ENCODE peak calls at places on chromosomes 16 and 17, in six cellular contexts. One of them, this sample, is unnamed.

GRCh38 chr17:68053237-68054030 is 17.9 kb downstream of the KPNA2 start:
- DNase-seq in K562: no peak
- DNase-seq in kidney: no peak
- DNase-seq in fibroblast of lung: peak; percentile 70
- DNase-seq in endodermal cell: peak; percentile 52
- DNase-seq in neural progenitor cell: no peak
- DNase-seq in this sample: no peak

GRCh38 chr16:64864232-64864803 is 257.5 kb downstream of the CDH11 start:
- DNase-seq in fibroblast of lung: peak; percentile 98
- DNase-seq in K562: no peak
- DNase-seq in endodermal cell: no peak
- DNase-seq in kidney: no peak
- DNase-seq in neural progenitor cell: no peak
- DNase-seq in this sample: no peak

GRCh38 chr17:76570877-76571471 is 14.7 kb downstream of the ST6GALNAC2 start:
- DNase-seq in endodermal cell: no peak
- DNase-seq in fibroblast of lung: no peak
- DNase-seq in K562: no peak
- DNase-seq in kidney: peak; percentile 29
- DNase-seq in neural progenitor cell: no peak
- DNase-seq in this sample: no peak

GRCh38 chr17:11980813-11981212 is 16.5 kb downstream of the ZNF18 start:
- DNase-seq in endodermal cell: no peak
- DNase-seq in neural progenitor cell: no peak
- DNase-seq in K562: no peak
- DNase-seq in fibroblast of lung: no peak
- DNase-seq in kidney: no peak
- DNase-seq in this sample: no peak

GRCh38 chr16:1763521-1764511 is 7.5 kb downstream of the NME3 start:
- DNase-seq in neural progenitor cell: peak; percentile 82
- DNase-seq in fibroblast of lung: peak; percentile 35
- DNase-seq in kidney: no peak
- DNase-seq in endodermal cell: peak; percentile 95
- DNase-seq in K562: peak; percentile 95
- DNase-seq in this sample: peak; percentile 53

GRCh38 chr17:35146214-35146833 is 1.3 kb upstream of the UNC45B start:
- DNase-seq in fibroblast of lung: no peak
- DNase-seq in endodermal cell: no peak
- DNase-seq in kidney: no peak
- DNase-seq in K562: no peak
- DNase-seq in neural progenitor cell: no peak
- DNase-seq in this sample: no peak

GRCh38 chr16:64754279-64754678 is 367.6 kb downstream of the CDH11 start:
- DNase-seq in K562: no peak
- DNase-seq in endodermal cell: no peak
- DNase-seq in kidney: no peak
- DNase-seq in fibroblast of lung: peak; percentile 59
- DNase-seq in neural progenitor cell: no peak
- DNase-seq in this sample: no peak

GRCh38 chr17:8226536-8227237 is 16.3 kb upstream of the AURKB start:
- DNase-seq in kidney: peak; percentile 90
- DNase-seq in fibroblast of lung: peak; percentile 85
- DNase-seq in neural progenitor cell: peak; percentile 94
- DNase-seq in endodermal cell: peak; percentile 97
- DNase-seq in K562: peak; percentile 62
- DNase-seq in this sample: peak; percentile 67

GRCh38 chr17:4739122-4740024 is at the start of the genes CXCL16 and ZMYND15:
- DNase-seq in kidney: peak; percentile 90
- DNase-seq in endodermal cell: peak; percentile 83
- DNase-seq in fibroblast of lung: peak; percentile 44
- DNase-seq in K562: peak; percentile 42
- DNase-seq in neural progenitor cell: peak; percentile 61
- DNase-seq in this sample: peak; percentile 79

GRCh38 chr17:12230411-12230810 is 209.7 kb downstream of the MAP2K4 start:
- DNase-seq in fibroblast of lung: no peak
- DNase-seq in kidney: no peak
- DNase-seq in K562: no peak
- DNase-seq in neural progenitor cell: no peak
- DNase-seq in endodermal cell: no peak
- DNase-seq in this sample: no peak

GRCh38 chr16:66578596-66579531 is at the start of gene CMTM2:
- DNase-seq in endodermal cell: peak; percentile 61
- DNase-seq in fibroblast of lung: peak; percentile 28
- DNase-seq in neural progenitor cell: no peak
- DNase-seq in kidney: no peak
- DNase-seq in K562: no peak
- DNase-seq in this sample: no peak

GRCh38 chr17:4555863-4556646 is 871 bp upstream of the MYBBP1A start:
- DNase-seq in kidney: peak; percentile 39
- DNase-seq in K562: no peak
- DNase-seq in endodermal cell: no peak
- DNase-seq in fibroblast of lung: no peak
- DNase-seq in neural progenitor cell: peak; percentile 48
- DNase-seq in this sample: peak; percentile 55

GRCh38 chr17:41360291-41360995 is 9.2 kb downstream of the KRT33B start:
- DNase-seq in kidney: no peak
- DNase-seq in fibroblast of lung: peak; percentile 97
- DNase-seq in endodermal cell: peak; percentile 15
- DNase-seq in neural progenitor cell: no peak
- DNase-seq in K562: no peak
- DNase-seq in this sample: no peak

GRCh38 chr16:56530872-56531271 is 11.0 kb upstream of the BBS2 start:
- DNase-seq in kidney: no peak
- DNase-seq in K562: no peak
- DNase-seq in fibroblast of lung: peak; percentile 47
- DNase-seq in neural progenitor cell: no peak
- DNase-seq in endodermal cell: no peak
- DNase-seq in this sample: no peak

GRCh38 chr16:71303938-71304337 is 14.7 kb upstream of the CMTR2 start:
- DNase-seq in endodermal cell: no peak
- DNase-seq in fibroblast of lung: no peak
- DNase-seq in K562: no peak
- DNase-seq in neural progenitor cell: no peak
- DNase-seq in kidney: no peak
- DNase-seq in this sample: no peak

GRCh38 chr16:79083879-79084278 is 516.7 kb downstream of the MAF start:
- DNase-seq in K562: no peak
- DNase-seq in kidney: no peak
- DNase-seq in fibroblast of lung: no peak
- DNase-seq in endodermal cell: no peak
- DNase-seq in neural progenitor cell: no peak
- DNase-seq in this sample: no peak

GRCh38 chr16:84423416-84423837 is 55.1 kb downstream of the ATP2C2 start:
- DNase-seq in fibroblast of lung: peak; percentile 42
- DNase-seq in endodermal cell: peak; percentile 53
- DNase-seq in kidney: no peak
- DNase-seq in neural progenitor cell: no peak
- DNase-seq in K562: peak; percentile 82
- DNase-seq in this sample: peak; percentile 87

GRCh38 chr17:77840576-77841160 is 117.8 kb upstream of the TNRC6C start:
- DNase-seq in endodermal cell: peak; percentile 48
- DNase-seq in kidney: no peak
- DNase-seq in K562: no peak
- DNase-seq in neural progenitor cell: no peak
- DNase-seq in fibroblast of lung: no peak
- DNase-seq in this sample: no peak

GRCh38 chr17:40726919-40727318 is 23.4 kb upstream of the KRT24 start:
- DNase-seq in K562: no peak
- DNase-seq in neural progenitor cell: peak; percentile 18
- DNase-seq in fibroblast of lung: peak; percentile 6
- DNase-seq in endodermal cell: no peak
- DNase-seq in kidney: no peak
- DNase-seq in this sample: no peak

GRCh38 chr17:75525806-75526554 is 483 bp downstream of the LLGL2 start:
- DNase-seq in fibroblast of lung: no peak
- DNase-seq in K562: no peak
- DNase-seq in kidney: no peak
- DNase-seq in neural progenitor cell: peak; percentile 93
- DNase-seq in endodermal cell: peak; percentile 87
- DNase-seq in this sample: no peak

GRCh38 chr16:16005725-16006124 is 56.3 kb downstream of the ABCC1 start:
- DNase-seq in K562: no peak
- DNase-seq in fibroblast of lung: no peak
- DNase-seq in kidney: no peak
- DNase-seq in neural progenitor cell: no peak
- DNase-seq in endodermal cell: no peak
- DNase-seq in this sample: no peak

GRCh38 chr16:70158261-70158939 is 15.2 kb upstream of the CLEC18C start:
- DNase-seq in endodermal cell: peak; percentile 72
- DNase-seq in neural progenitor cell: no peak
- DNase-seq in fibroblast of lung: no peak
- DNase-seq in K562: peak; percentile 17
- DNase-seq in kidney: no peak
- DNase-seq in this sample: no peak

GRCh38 chr16:3797473-3797872 is 80.1 kb upstream of the TRAP1 start:
- DNase-seq in endodermal cell: no peak
- DNase-seq in kidney: no peak
- DNase-seq in K562: no peak
- DNase-seq in fibroblast of lung: peak; percentile 14
- DNase-seq in neural progenitor cell: no peak
- DNase-seq in this sample: no peak

GRCh38 chr17:79082311-79083190 is 7.9 kb downstream of the ENGASE start:
- DNase-seq in kidney: peak; percentile 80
- DNase-seq in K562: peak; percentile 84
- DNase-seq in neural progenitor cell: peak; percentile 76
- DNase-seq in endodermal cell: peak; percentile 94
- DNase-seq in fibroblast of lung: no peak
- DNase-seq in this sample: peak; percentile 80

GRCh38 chr16:65388592-65388991 is 266.7 kb upstream of the CDH11 start:
- DNase-seq in endodermal cell: no peak
- DNase-seq in neural progenitor cell: no peak
- DNase-seq in fibroblast of lung: peak; percentile 81
- DNase-seq in kidney: no peak
- DNase-seq in K562: no peak
- DNase-seq in this sample: no peak

GRCh38 chr16:67086829-67087228 is 22.9 kb upstream of the PHAF1 start:
- DNase-seq in endodermal cell: no peak
- DNase-seq in neural progenitor cell: no peak
- DNase-seq in fibroblast of lung: peak; percentile 21
- DNase-seq in K562: no peak
- DNase-seq in kidney: no peak
- DNase-seq in this sample: no peak

GRCh38 chr17:6303664-6304063 is 131.3 kb downstream of the AIPL1 start:
- DNase-seq in K562: peak; percentile 17
- DNase-seq in endodermal cell: peak; percentile 94
- DNase-seq in fibroblast of lung: peak; percentile 33
- DNase-seq in neural progenitor cell: peak; percentile 77
- DNase-seq in kidney: no peak
- DNase-seq in this sample: peak; percentile 71

GRCh38 chr17:29568331-29569244 is at the start of gene TP53I13:
- DNase-seq in kidney: peak; percentile 96
- DNase-seq in fibroblast of lung: peak; percentile 83
- DNase-seq in neural progenitor cell: peak; percentile 93
- DNase-seq in K562: peak; percentile 96
- DNase-seq in endodermal cell: peak; percentile 97
- DNase-seq in this sample: peak; percentile 97

GRCh38 chr17:29569245-29569950 is 897 bp downstream of the TP53I13 start:
- DNase-seq in fibroblast of lung: no peak
- DNase-seq in K562: no peak
- DNase-seq in neural progenitor cell: peak; percentile 15
- DNase-seq in kidney: peak; percentile 66
- DNase-seq in endodermal cell: no peak
- DNase-seq in this sample: no peak

GRCh38 chr17:29567362-29568330 is 809 bp upstream of the ABHD15 start:
- DNase-seq in fibroblast of lung: peak; percentile 48
- DNase-seq in neural progenitor cell: peak; percentile 84
- DNase-seq in endodermal cell: peak; percentile 93
- DNase-seq in K562: peak; percentile 85
- DNase-seq in kidney: peak; percentile 92
- DNase-seq in this sample: peak; percentile 93

GRCh38 chr17:29565643-29566472 is 979 bp downstream of the ABHD15 start:
- DNase-seq in K562: no peak
- DNase-seq in kidney: peak; percentile 86
- DNase-seq in endodermal cell: peak; percentile 93
- DNase-seq in neural progenitor cell: peak; percentile 78
- DNase-seq in fibroblast of lung: no peak
- DNase-seq in this sample: peak; percentile 86

GRCh38 chr17:29566473-29567361 is at the start of gene ABHD15:
- DNase-seq in fibroblast of lung: peak; percentile 65
- DNase-seq in kidney: peak; percentile 90
- DNase-seq in neural progenitor cell: peak; percentile 84
- DNase-seq in endodermal cell: peak; percentile 90
- DNase-seq in K562: no peak
- DNase-seq in this sample: peak; percentile 91
- H3K9ac ChIP-seq in fibroblast of lung: peak within 1 kb of the TSS; percentile 40
- H3K9ac ChIP-seq in kidney: peak within 1 kb of the TSS; percentile 75
- H3K9ac ChIP-seq in neural progenitor cell: no peak within 1 kb of the TSS
- H3K9ac ChIP-seq in endodermal cell: no peak within 1 kb of the TSS
- H3K9ac ChIP-seq in K562: peak within 1 kb of the TSS; percentile 75
- H3K9ac ChIP-seq in this sample: peak within 1 kb of the TSS; percentile 89

GRCh38 chr17:72592242-72592966 is 471.6 kb downstream of the SOX9 start:
- DNase-seq in kidney: peak; percentile 89
- DNase-seq in neural progenitor cell: peak; percentile 93
- DNase-seq in endodermal cell: peak; percentile 98
- DNase-seq in K562: peak; percentile 69
- DNase-seq in fibroblast of lung: peak; percentile 80
- DNase-seq in this sample: no peak
- H3K27ac ChIP-seq in kidney: no peak overlapping the region
- H3K27ac ChIP-seq in neural progenitor cell: no peak overlapping the region
- H3K27ac ChIP-seq in endodermal cell: no peak overlapping the region
- H3K27ac ChIP-seq in K562: no peak overlapping the region
- H3K27ac ChIP-seq in fibroblast of lung: peak overlapping the region; percentile 38
- H3K27ac ChIP-seq in this sample: no peak overlapping the region

GRCh38 chr16:73610605-73611177 is 562.8 kb upstream of the ZFHX3 start:
- DNase-seq in fibroblast of lung: no peak
- DNase-seq in K562: no peak
- DNase-seq in kidney: no peak
- DNase-seq in neural progenitor cell: peak; percentile 15
- DNase-seq in endodermal cell: peak; percentile 48
- DNase-seq in this sample: no peak

GRCh38 chr16:73615256-73615655 is 567.3 kb upstream of the ZFHX3 start:
- DNase-seq in kidney: no peak
- DNase-seq in neural progenitor cell: no peak
- DNase-seq in endodermal cell: no peak
- DNase-seq in fibroblast of lung: no peak
- DNase-seq in K562: no peak
- DNase-seq in this sample: no peak

DNA sequence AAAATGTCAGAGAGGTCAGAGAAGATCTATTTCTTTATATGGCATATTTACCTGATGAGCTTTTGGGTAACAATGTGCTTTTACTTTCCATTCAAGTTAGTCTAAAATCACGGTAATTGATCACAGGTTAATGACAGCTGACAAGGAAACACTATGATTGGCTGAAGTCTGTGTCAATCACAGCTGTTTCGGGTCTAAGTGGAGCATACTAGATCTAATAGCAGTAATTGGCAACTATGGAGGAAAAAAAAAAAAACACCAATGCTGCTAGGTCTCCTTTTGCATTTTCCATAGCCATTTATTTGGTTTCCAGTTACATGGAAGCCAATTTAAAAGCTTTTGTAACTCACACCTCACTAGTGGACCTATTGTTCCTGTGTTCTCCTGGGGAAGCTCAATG is 568.3 kb upstream of the ZFHX3 start:
- DNase-seq in neural progenitor cell: peak; percentile 43
- DNase-seq in fibroblast of lung: no peak
- DNase-seq in kidney: no peak
- DNase-seq in K562: peak; percentile 9
- DNase-seq in endodermal cell: no peak
- DNase-seq in this sample: peak; percentile 45
- H3K9ac ChIP-seq in neural progenitor cell: no peak overlapping the region
- H3K9ac ChIP-seq in fibroblast of lung: no peak overlapping the region
- H3K9ac ChIP-seq in kidney: no peak overlapping the region
- H3K9ac ChIP-seq in K562: no peak overlapping the region
- H3K9ac ChIP-seq in endodermal cell: no peak overlapping the region
- H3K9ac ChIP-seq in this sample: no peak overlapping the region

GRCh38 chr17:50289268-50289667 is 15.0 kb downstream of the TMEM92 start:
- DNase-seq in fibroblast of lung: peak; percentile 56
- DNase-seq in neural progenitor cell: no peak
- DNase-seq in K562: no peak
- DNase-seq in kidney: peak; percentile 16
- DNase-seq in endodermal cell: no peak
- DNase-seq in this sample: no peak
- H3K27ac ChIP-seq in fibroblast of lung: peak overlapping the region; percentile 88
- H3K27ac ChIP-seq in neural progenitor cell: no peak overlapping the region
- H3K27ac ChIP-seq in K562: no peak overlapping the region
- H3K27ac ChIP-seq in kidney: no peak overlapping the region
- H3K27ac ChIP-seq in endodermal cell: no peak overlapping the region
- H3K27ac ChIP-seq in this sample: no peak overlapping the region

This sample was measured in Karpas-422.